ENCODE peak calls at places on chromosomes 13 and 19, in four cellular contexts. E, Z, M and N are unnamed samples.

GRCh38 chr19:5993516-5994406 is 15.8 kb upstream of the RANBP3 start:
- DNase-seq in M (no peak), Z (peak; percentile 27), E (no peak), N (no peak)

GRCh38 chr19:13122275-13122878 is 4.3 kb downstream of the NACC1 start:
- DNase-seq in Z (peak; percentile 23), M (no peak), E (no peak), N (no peak)

GRCh38 chr13:36713842-36714241 is 40.0 kb downstream of the SERTM1 start:
- DNase-seq in M (no peak), E (no peak), Z (no peak), N (no peak)

GRCh38 chr19:13953021-13953531 is 767 bp downstream of the DCAF15 start:
- DNase-seq in M (no peak), E (no peak), Z (no peak), N (no peak)

GRCh38 chr13:38473305-38473704 is 123.7 kb downstream of the UFM1 start:
- DNase-seq in E (no peak), M (no peak), Z (no peak), N (no peak)

GRCh38 chr13:95191821-95192220 is 109.4 kb downstream of the ABCC4 start:
- DNase-seq in Z (peak; percentile 79), M (peak; percentile 37), E (peak; percentile 74), N (peak; percentile 12)

GRCh38 chr13:55244991-55245644 is 1895.6 kb upstream of the PRR20A start:
- DNase-seq in Z (no peak), M (no peak), E (peak; percentile 9), N (no peak)

GRCh38 chr19:2032296-2032941 is 16.9 kb upstream of the BTBD2 start:
- DNase-seq in E (no peak), Z (peak; percentile 54), M (peak; percentile 39), N (no peak)

GRCh38 chr13:33015791-33016323 is 366 bp upstream of the KL start:
- DNase-seq in Z (no peak), E (no peak), M (no peak), N (no peak)

GRCh38 chr13:99366075-99366987 is 59.1 kb upstream of the GPR183 start:
- DNase-seq in Z (no peak), E (no peak), M (no peak), N (no peak)

GRCh38 chr13:41496420-41497234 is 39.3 kb downstream of the RGCC start:
- DNase-seq in E (no peak), M (no peak), Z (peak; percentile 43), N (no peak)

GRCh38 chr19:12790628-12791344 is 500 bp upstream of the JUNB start:
- DNase-seq in M (no peak), E (no peak), Z (no peak), N (peak; percentile 32)

GRCh38 chr13:112119192-112120030 is 52.5 kb downstream of the SOX1 start:
- DNase-seq in M (no peak), Z (no peak), E (no peak), N (no peak)

GRCh38 chr19:49335071-49335783 is at the start of gene CD37:
- DNase-seq in E (no peak), Z (no peak), M (peak; percentile 66), N (peak; percentile 34)

GRCh38 chr13:77470986-77471385 is 64.5 kb upstream of the SCEL start:
- DNase-seq in E (no peak), M (no peak), Z (no peak), N (no peak)

GRCh38 chr19:51687791-51688664 is 5.1 kb upstream of the SPACA6 start:
- DNase-seq in M (no peak), E (no peak), Z (peak; percentile 48), N (no peak)

GRCh38 chr19:9309974-9310446 is 372 bp upstream of the ZNF699 start:
- DNase-seq in E (no peak), Z (peak; percentile 90), M (no peak), N (no peak)

GRCh38 chr19:16051254-16052025 is 24.9 kb upstream of the TPM4 start:
- DNase-seq in E (no peak), Z (no peak), M (peak; percentile 65), N (peak; percentile 44)

GRCh38 chr13:40149611-40150283 is 494.3 kb downstream of the COG6 start:
- DNase-seq in E (no peak), M (no peak), Z (peak; percentile 86), N (no peak)

GRCh38 chr13:95254341-95254740 is 46.9 kb downstream of the ABCC4 start:
- DNase-seq in M (no peak), E (no peak), Z (peak; percentile 18), N (no peak)

GRCh38 chr19:54674021-54674617 is 11.3 kb downstream of the LILRB4 start:
- DNase-seq in M (peak; percentile 4), E (no peak), Z (no peak), N (no peak)

GRCh38 chr19:29724102-29724641 is 9.1 kb upstream of the C19orf12 start:
- DNase-seq in E (peak; percentile 30), M (peak; percentile 10), Z (no peak), N (no peak)

GRCh38 chr13:28621439-28621838 is 37.5 kb upstream of the POMP start:
- DNase-seq in E (no peak), Z (no peak), M (no peak), N (no peak)

GRCh38 chr13:68359105-68359504 is 1129.0 kb upstream of the PCDH9 start:
- DNase-seq in Z (no peak), E (no peak), M (no peak), N (no peak)

GRCh38 chr19:27865927-27866777 is 1346.8 kb downstream of the UQCRFS1 start:
- DNase-seq in M (no peak), E (no peak), Z (no peak), N (no peak)

GRCh38 chr13:43363156-43363918 is 340.0 kb downstream of the DNAJC15 start:
- DNase-seq in E (no peak), M (no peak), Z (no peak), N (no peak)

GRCh38 chr13:46126552-46127171 is 21.8 kb upstream of the CPB2 start:
- DNase-seq in E (peak; percentile 61), M (peak; percentile 71), Z (peak; percentile 82), N (peak; percentile 44)

GRCh38 chr13:51797664-51798488 is 6.1 kb downstream of the DHRS12 start:
- DNase-seq in M (peak; percentile 74), E (peak; percentile 41), Z (peak; percentile 40), N (peak; percentile 41)

GRCh38 chr13:20151016-20151415 is 9.8 kb downstream of the GJA3 start:
- DNase-seq in Z (no peak), M (no peak), E (no peak), N (no peak)

GRCh38 chr19:10520652-10521318 is 3.5 kb upstream of the S1PR5 start:
- DNase-seq in M (no peak), Z (no peak), E (no peak), N (no peak)

GRCh38 chr13:23637813-23638212 is 67.6 kb downstream of the TNFRSF19 start:
- DNase-seq in M (no peak), E (no peak), Z (no peak), N (no peak)

GRCh38 chr19:44841255-44841654 is 4.8 kb upstream of the NECTIN2 start:
- DNase-seq in Z (no peak), E (no peak), M (no peak), N (no peak)

GRCh38 chr13:60134376-60134775 is 29.4 kb downstream of the DIAPH3 start:
- DNase-seq in E (no peak), Z (no peak), M (no peak), N (no peak)

GRCh38 chr13:77767413-77767812 is 69.9 kb downstream of the SLAIN1 start:
- DNase-seq in M (no peak), E (no peak), Z (no peak), N (no peak)

GRCh38 chr19:58545286-58546068 is 1.6 kb downstream of the TRIM28 start:
- DNase-seq in M (no peak), E (no peak), Z (no peak), N (no peak)

GRCh38 chr13:98192008-98192407 is 14.9 kb upstream of the RNF113B start:
- DNase-seq in E (no peak), Z (no peak), M (no peak), N (no peak)

GRCh38 chr19:44988896-44989563 is 12.2 kb upstream of the RELB start:
- DNase-seq in M (peak; percentile 68), Z (peak; percentile 68), E (peak; percentile 21), N (peak; percentile 62)

GRCh38 chr19:16076958-16077611 is 790 bp downstream of the TPM4 start:
- DNase-seq in M (no peak), Z (no peak), E (no peak), N (peak; percentile 41)

GRCh38 chr13:75635101-75635620 is 969 bp upstream of the LMO7 start:
- DNase-seq in M (peak; percentile 17), E (no peak), Z (no peak), N (peak; percentile 22)
- H3K27ac ChIP-seq in M (no peak overlapping the region), E (no peak overlapping the region), Z (peak overlapping the region; percentile 62), N (no peak overlapping the region)

GRCh38 chr13:30388401-30389283 is 33.7 kb upstream of the UBE2L5 start:
- DNase-seq in M (no peak), Z (no peak), E (no peak), N (no peak)
- H3K4me3 ChIP-seq in M (peak overlapping the region; percentile 29), Z (no peak overlapping the region), E (no peak overlapping the region), N (peak overlapping the region; percentile 41)

GRCh38 chr19:46729696-46730095 is 12.8 kb upstream of the PRKD2 start:
- DNase-seq in E (no peak), M (no peak), Z (no peak), N (no peak)

GRCh38 chr19:46730187-46730586 is 13.3 kb upstream of the PRKD2 start:
- DNase-seq in E (no peak), Z (no peak), M (no peak), N (no peak)

GRCh38 chr19:46731007-46731501 is 14.1 kb upstream of the PRKD2 start:
- DNase-seq in Z (peak; percentile 96), M (no peak), E (no peak), N (no peak)

GRCh38 chr19:46731584-46731983 is 14.3 kb upstream of the FKRP start:
- DNase-seq in E (no peak), Z (peak; percentile 51), M (no peak), N (no peak)

DNA sequence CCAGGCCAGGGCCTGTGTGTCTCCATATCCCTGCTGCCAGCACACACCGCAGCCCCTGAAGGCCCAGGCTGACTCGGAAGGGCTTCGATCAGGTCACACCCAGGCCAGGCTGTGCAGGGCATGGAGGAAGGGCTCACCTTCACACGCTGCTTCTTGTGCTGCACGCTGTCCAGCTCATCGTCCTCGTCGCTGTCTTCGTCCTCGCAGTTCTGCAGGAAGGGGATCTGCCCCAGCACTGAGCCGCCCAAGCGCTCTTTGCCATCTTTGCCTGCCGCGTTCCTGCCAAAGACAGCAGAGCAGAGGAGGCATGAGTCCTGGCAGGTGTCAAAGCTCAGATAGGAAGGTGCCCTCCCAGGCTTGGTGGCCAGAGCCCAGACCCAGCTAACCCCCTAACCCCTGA is 13.7 kb upstream of the PRKD2 start:
- DNase-seq in M (no peak), E (no peak), Z (no peak), N (no peak)
- H3K27ac ChIP-seq in M (no peak overlapping the region), E (no peak overlapping the region), Z (peak overlapping the region; percentile 86), N (no peak overlapping the region)

GRCh38 chr19:676007-676342 is 217 bp upstream of the FSTL3 start:
- DNase-seq in Z (no peak), E (no peak), M (no peak), N (no peak)
- H3K4me3 ChIP-seq in Z (peak overlapping the region; percentile 45), E (no peak overlapping the region), M (no peak overlapping the region), N (no peak overlapping the region)

GRCh38 chr19:19485161-19485997 is 30.0 kb downstream of the TSSK6 start:
- DNase-seq in Z (peak; percentile 11), M (no peak), E (no peak), N (no peak)
- H3K27ac ChIP-seq in Z (peak overlapping the region; percentile 25), M (peak overlapping the region; percentile 3), E (no peak overlapping the region), N (peak overlapping the region; percentile 81)

GRCh38 chr13:86920960-86921359 is 750.2 kb upstream of the SLITRK5 start:
- DNase-seq in E (no peak), M (no peak), Z (no peak), N (no peak)
- H3K4me3 ChIP-seq in E (no peak overlapping the region), M (no peak overlapping the region), Z (no peak overlapping the region), N (no peak overlapping the region)